ENCODE peak calls at places on chromosomes 16 and 17, in eight cellular contexts. One of them, this sample, is unnamed.

GRCh38 chr17:19379306-19380075 is 1.2 kb downstream of the MAPK7 start:
- DNase-seq in Caki2: no peak
- DNase-seq in left ventricle myocardium inferior: no peak
- DNase-seq in COR-L47: no peak
- DNase-seq in NCI-H2081: no peak
- DNase-seq in coronary artery: peak; percentile 58
- DNase-seq in GM13976: no peak
- DNase-seq in lower leg skin: no peak
- DNase-seq in this sample: no peak

GRCh38 chr16:19131809-19132777 is 18.3 kb downstream of the ITPRIPL2 start:
- DNase-seq in coronary artery: no peak
- DNase-seq in lower leg skin: no peak
- DNase-seq in NCI-H2081: no peak
- DNase-seq in Caki2: no peak
- DNase-seq in left ventricle myocardium inferior: no peak
- DNase-seq in GM13976: no peak
- DNase-seq in COR-L47: no peak
- DNase-seq in this sample: no peak

GRCh38 chr16:58329147-58329546 is 34.3 kb upstream of the PRSS54 start:
- DNase-seq in GM13976: no peak
- DNase-seq in lower leg skin: no peak
- DNase-seq in NCI-H2081: no peak
- DNase-seq in COR-L47: no peak
- DNase-seq in Caki2: no peak
- DNase-seq in coronary artery: no peak
- DNase-seq in left ventricle myocardium inferior: no peak
- DNase-seq in this sample: no peak

GRCh38 chr16:24729967-24730815 is 740 bp downstream of the TNRC6A start:
- DNase-seq in Caki2: peak; percentile 30
- DNase-seq in left ventricle myocardium inferior: peak; percentile 44
- DNase-seq in coronary artery: no peak
- DNase-seq in GM13976: peak; percentile 56
- DNase-seq in NCI-H2081: peak; percentile 28
- DNase-seq in lower leg skin: peak; percentile 26
- DNase-seq in COR-L47: no peak
- DNase-seq in this sample: no peak

GRCh38 chr16:10889880-10890279 is 12.9 kb downstream of the CIITA start:
- DNase-seq in GM13976: no peak
- DNase-seq in lower leg skin: no peak
- DNase-seq in left ventricle myocardium inferior: no peak
- DNase-seq in COR-L47: no peak
- DNase-seq in NCI-H2081: no peak
- DNase-seq in Caki2: no peak
- DNase-seq in coronary artery: no peak
- DNase-seq in this sample: no peak

GRCh38 chr16:74073471-74073870 is 223.1 kb upstream of the PSMD7 start:
- DNase-seq in coronary artery: no peak
- DNase-seq in COR-L47: no peak
- DNase-seq in GM13976: no peak
- DNase-seq in NCI-H2081: no peak
- DNase-seq in lower leg skin: peak; percentile 50
- DNase-seq in left ventricle myocardium inferior: no peak
- DNase-seq in Caki2: no peak
- DNase-seq in this sample: no peak

GRCh38 chr16:75392911-75393310 is 40.4 kb downstream of the CFDP1 start:
- DNase-seq in COR-L47: no peak
- DNase-seq in left ventricle myocardium inferior: no peak
- DNase-seq in GM13976: no peak
- DNase-seq in Caki2: no peak
- DNase-seq in coronary artery: no peak
- DNase-seq in NCI-H2081: no peak
- DNase-seq in lower leg skin: no peak
- DNase-seq in this sample: no peak

GRCh38 chr17:80347948-80348351 is 67.0 kb upstream of the ENDOV start:
- DNase-seq in lower leg skin: no peak
- DNase-seq in Caki2: no peak
- DNase-seq in NCI-H2081: no peak
- DNase-seq in GM13976: no peak
- DNase-seq in COR-L47: no peak
- DNase-seq in left ventricle myocardium inferior: no peak
- DNase-seq in coronary artery: peak; percentile 65
- DNase-seq in this sample: no peak

GRCh38 chr16:35431829-35432663 is 1972.6 kb downstream of the TP53TG3F start:
- DNase-seq in coronary artery: no peak
- DNase-seq in COR-L47: no peak
- DNase-seq in NCI-H2081: peak; percentile 41
- DNase-seq in Caki2: peak; percentile 21
- DNase-seq in GM13976: no peak
- DNase-seq in left ventricle myocardium inferior: no peak
- DNase-seq in lower leg skin: no peak
- DNase-seq in this sample: no peak

GRCh38 chr17:45584092-45585036 is 93.8 kb upstream of the PLEKHM1 start:
- DNase-seq in lower leg skin: peak; percentile 45
- DNase-seq in Caki2: peak; percentile 81
- DNase-seq in left ventricle myocardium inferior: peak; percentile 26
- DNase-seq in GM13976: peak; percentile 82
- DNase-seq in coronary artery: peak; percentile 81
- DNase-seq in NCI-H2081: no peak
- DNase-seq in COR-L47: no peak
- DNase-seq in this sample: no peak

GRCh38 chr17:57823469-57824401 is 26.1 kb downstream of the MRPS23 start:
- DNase-seq in coronary artery: no peak
- DNase-seq in left ventricle myocardium inferior: no peak
- DNase-seq in GM13976: no peak
- DNase-seq in COR-L47: peak; percentile 43
- DNase-seq in Caki2: no peak
- DNase-seq in lower leg skin: no peak
- DNase-seq in NCI-H2081: peak; percentile 76
- DNase-seq in this sample: peak; percentile 98

GRCh38 chr16:52446076-52446475 is 100.9 kb downstream of the TOX3 start:
- DNase-seq in GM13976: no peak
- DNase-seq in coronary artery: no peak
- DNase-seq in NCI-H2081: no peak
- DNase-seq in left ventricle myocardium inferior: no peak
- DNase-seq in lower leg skin: no peak
- DNase-seq in COR-L47: no peak
- DNase-seq in Caki2: no peak
- DNase-seq in this sample: peak; percentile 39

GRCh38 chr16:85123891-85124635 is 11.8 kb upstream of the CIBAR2 start:
- DNase-seq in left ventricle myocardium inferior: peak; percentile 58
- DNase-seq in GM13976: no peak
- DNase-seq in Caki2: no peak
- DNase-seq in coronary artery: peak; percentile 96
- DNase-seq in NCI-H2081: no peak
- DNase-seq in COR-L47: no peak
- DNase-seq in lower leg skin: peak; percentile 43
- DNase-seq in this sample: no peak

GRCh38 chr17:79114455-79115301 is 40.1 kb downstream of the ENGASE start:
- DNase-seq in COR-L47: peak; percentile 100
- DNase-seq in lower leg skin: no peak
- DNase-seq in NCI-H2081: peak; percentile 97
- DNase-seq in GM13976: no peak
- DNase-seq in coronary artery: no peak
- DNase-seq in left ventricle myocardium inferior: peak; percentile 54
- DNase-seq in Caki2: no peak
- DNase-seq in this sample: peak; percentile 56

GRCh38 chr16:11672206-11673090 is 4.2 kb downstream of the SNN start:
- DNase-seq in NCI-H2081: no peak
- DNase-seq in left ventricle myocardium inferior: no peak
- DNase-seq in COR-L47: no peak
- DNase-seq in coronary artery: no peak
- DNase-seq in Caki2: no peak
- DNase-seq in lower leg skin: no peak
- DNase-seq in GM13976: no peak
- DNase-seq in this sample: no peak

GRCh38 chr16:71537643-71538042 is 11.4 kb downstream of the CHST4 start:
- DNase-seq in lower leg skin: no peak
- DNase-seq in left ventricle myocardium inferior: no peak
- DNase-seq in coronary artery: no peak
- DNase-seq in COR-L47: peak; percentile 33
- DNase-seq in Caki2: peak; percentile 22
- DNase-seq in NCI-H2081: peak; percentile 43
- DNase-seq in GM13976: peak; percentile 72
- DNase-seq in this sample: peak; percentile 37

GRCh38 chr16:48912360-48912759 is 302.4 kb upstream of the N4BP1 start:
- DNase-seq in lower leg skin: no peak
- DNase-seq in COR-L47: no peak
- DNase-seq in NCI-H2081: no peak
- DNase-seq in coronary artery: no peak
- DNase-seq in Caki2: no peak
- DNase-seq in GM13976: no peak
- DNase-seq in left ventricle myocardium inferior: no peak
- DNase-seq in this sample: no peak

GRCh38 chr17:74954115-74954514 is 18.4 kb downstream of the OTOP3 start:
- DNase-seq in COR-L47: no peak
- DNase-seq in Caki2: no peak
- DNase-seq in left ventricle myocardium inferior: no peak
- DNase-seq in lower leg skin: no peak
- DNase-seq in NCI-H2081: no peak
- DNase-seq in coronary artery: no peak
- DNase-seq in GM13976: no peak
- DNase-seq in this sample: no peak

GRCh38 chr16:87047221-87048037 is 269.8 kb downstream of the C16orf95 start:
- DNase-seq in COR-L47: no peak
- DNase-seq in lower leg skin: no peak
- DNase-seq in left ventricle myocardium inferior: no peak
- DNase-seq in NCI-H2081: no peak
- DNase-seq in GM13976: no peak
- DNase-seq in Caki2: no peak
- DNase-seq in coronary artery: no peak
- DNase-seq in this sample: no peak

GRCh38 chr17:28598799-28599310 is at the start of gene SPAG5:
- DNase-seq in GM13976: peak; percentile 99
- DNase-seq in NCI-H2081: peak; percentile 92
- DNase-seq in Caki2: peak; percentile 94
- DNase-seq in coronary artery: peak; percentile 94
- DNase-seq in lower leg skin: peak; percentile 91
- DNase-seq in left ventricle myocardium inferior: peak; percentile 93
- DNase-seq in COR-L47: peak; percentile 94
- DNase-seq in this sample: peak; percentile 86

GRCh38 chr17:59825533-59826316 is 67.0 kb downstream of the TUBD1 start:
- DNase-seq in GM13976: no peak
- DNase-seq in left ventricle myocardium inferior: no peak
- DNase-seq in Caki2: no peak
- DNase-seq in COR-L47: no peak
- DNase-seq in lower leg skin: no peak
- DNase-seq in NCI-H2081: no peak
- DNase-seq in coronary artery: no peak
- DNase-seq in this sample: no peak

GRCh38 chr17:12421646-12422306 is 243.9 kb upstream of the MYOCD start:
- DNase-seq in COR-L47: no peak
- DNase-seq in NCI-H2081: no peak
- DNase-seq in left ventricle myocardium inferior: no peak
- DNase-seq in Caki2: no peak
- DNase-seq in lower leg skin: no peak
- DNase-seq in GM13976: peak; percentile 50
- DNase-seq in coronary artery: no peak
- DNase-seq in this sample: no peak

This sample was measured in NCI-H2227 treated with DMSO at 0.1 percent for 48 hours.